ENCODE peak calls at places on chromosomes 1 and 21, in five cellular contexts. N is PC-3, K is GM23248, T is neural progenitor cell, L is OCI-LY7. C is an unnamed sample.

GRCh38 chr1:234553241-234554156 is 56.5 kb downstream of the IRF2BP2 start:
- DNase-seq in T (no peak), N (no peak), L (no peak), K (peak; percentile 72), C (peak; percentile 60)

GRCh38 chr1:198918920-198919319 is 280.1 kb downstream of the PTPRC start:
- DNase-seq in T (no peak), N (peak; percentile 58), L (no peak), K (peak; percentile 24), C (no peak)

GRCh38 chr1:54982739-54983138 is 2.3 kb downstream of the TMEM61 start:
- DNase-seq in T (no peak), K (no peak), N (no peak), L (no peak), C (no peak)

GRCh38 chr1:166164995-166165660 is 1.7 kb downstream of the FAM78B start:
- DNase-seq in K (peak; percentile 77), T (peak; percentile 89), L (peak; percentile 3), N (no peak), C (peak; percentile 73)

GRCh38 chr1:109112056-109112651 is 1.8 kb upstream of the ELAPOR1 start:
- DNase-seq in L (peak; percentile 63), K (peak; percentile 73), N (peak; percentile 41), T (no peak), C (no peak)

GRCh38 chr21:34313116-34313515 is 50.7 kb upstream of the KCNE2 start:
- DNase-seq in T (no peak), N (peak; percentile 28), L (no peak), K (peak; percentile 8), C (no peak)

GRCh38 chr1:230542054-230542453 is 100.2 kb upstream of the COG2 start:
- DNase-seq in K (peak; percentile 26), T (no peak), L (no peak), N (peak; percentile 91), C (no peak)

GRCh38 chr1:208880433-208881100 is 636.4 kb upstream of the PLXNA2 start:
- DNase-seq in N (no peak), T (no peak), L (no peak), K (no peak), C (no peak)

GRCh38 chr1:161082996-161083742 is 6.2 kb downstream of the NECTIN4 start:
- DNase-seq in L (no peak), T (no peak), N (peak; percentile 99), K (peak; percentile 98), C (peak; percentile 94)

GRCh38 chr21:36718951-36719501 is 20.1 kb downstream of the SIM2 start:
- DNase-seq in K (peak; percentile 37), N (peak; percentile 95), T (no peak), L (no peak), C (no peak)

GRCh38 chr1:182786223-182787001 is 3.2 kb upstream of the NPL start:
- DNase-seq in T (peak; percentile 82), K (peak; percentile 83), L (peak; percentile 70), N (peak; percentile 51), C (peak; percentile 79)

GRCh38 chr1:159798893-159799292 is 3.3 kb upstream of the FCRL6 start:
- DNase-seq in K (peak; percentile 93), T (peak; percentile 84), L (peak; percentile 50), N (peak; percentile 92), C (peak; percentile 82)

GRCh38 chr21:44006017-44006624 is 6.0 kb upstream of the TRAPPC10 start:
- DNase-seq in T (no peak), K (peak; percentile 96), N (peak; percentile 80), L (no peak), C (peak; percentile 62)

GRCh38 chr1:23013657-23014056 is 2.0 kb downstream of the TEX46 start:
- DNase-seq in T (peak; percentile 72), K (no peak), L (peak; percentile 43), N (peak; percentile 26), C (no peak)

GRCh38 chr1:244163131-244163530 is 112.0 kb downstream of the ZBTB18 start:
- DNase-seq in K (peak; percentile 55), N (peak; percentile 55), L (no peak), T (no peak), C (no peak)

GRCh38 chr1:58035523-58035922 is 511.0 kb downstream of the OMA1 start:
- DNase-seq in L (no peak), T (peak; percentile 64), N (no peak), K (peak; percentile 32), C (peak; percentile 42)

GRCh38 chr1:192343304-192343703 is 26.5 kb downstream of the RGS21 start:
- DNase-seq in K (no peak), T (no peak), L (no peak), N (no peak), C (no peak)

GRCh38 chr1:92992877-92993276 is 31.6 kb upstream of the DIPK1A start:
- DNase-seq in N (no peak), L (no peak), T (no peak), K (no peak), C (no peak)

GRCh38 chr1:35857830-35858229 is 25.2 kb upstream of the AGO1 start:
- DNase-seq in T (peak; percentile 12), K (peak; percentile 30), N (peak; percentile 45), L (peak; percentile 30), C (peak; percentile 46)

GRCh38 chr1:17774452-17774851 is 19.3 kb downstream of the ACTL8 start:
- DNase-seq in T (no peak), K (no peak), L (no peak), N (no peak), C (no peak)

GRCh38 chr1:116020668-116021272 is 44.5 kb downstream of the SLC22A15 start:
- DNase-seq in K (peak; percentile 73), L (peak; percentile 63), T (peak; percentile 84), N (peak; percentile 77), C (peak; percentile 68)

GRCh38 chr1:188027613-188028012 is 1198.9 kb downstream of the PLA2G4A start:
- DNase-seq in N (peak; percentile 79), L (no peak), K (peak; percentile 73), T (no peak), C (peak; percentile 24)

GRCh38 chr1:58446368-58446767 is 100.2 kb downstream of the OMA1 start:
- DNase-seq in L (no peak), K (no peak), T (no peak), N (no peak), C (no peak)

GRCh38 chr21:43362306-43362927 is 64.5 kb downstream of the SIK1 start:
- DNase-seq in L (peak; percentile 92), T (peak; percentile 48), K (peak; percentile 88), N (no peak), C (peak; percentile 69)

GRCh38 chr1:3483801-3484444 is 29.5 kb downstream of the ARHGEF16 start:
- DNase-seq in N (peak; percentile 69), L (peak; percentile 39), K (peak; percentile 53), T (peak; percentile 59), C (peak; percentile 68)

GRCh38 chr1:165631403-165632151 is 543 bp downstream of the MGST3 start:
- DNase-seq in N (peak; percentile 92), L (peak; percentile 35), K (peak; percentile 98), T (peak; percentile 70), C (peak; percentile 82)

GRCh38 chr1:223500560-223501425 is 107.6 kb downstream of the CCDC185 start:
- DNase-seq in L (no peak), K (peak; percentile 98), N (peak; percentile 99), T (no peak), C (peak; percentile 64)
- TF ChIP-seq EZH2phosphoT487 in L (no peak), K (no peak), N (no peak), T (no peak), C (no peak)

DNA sequence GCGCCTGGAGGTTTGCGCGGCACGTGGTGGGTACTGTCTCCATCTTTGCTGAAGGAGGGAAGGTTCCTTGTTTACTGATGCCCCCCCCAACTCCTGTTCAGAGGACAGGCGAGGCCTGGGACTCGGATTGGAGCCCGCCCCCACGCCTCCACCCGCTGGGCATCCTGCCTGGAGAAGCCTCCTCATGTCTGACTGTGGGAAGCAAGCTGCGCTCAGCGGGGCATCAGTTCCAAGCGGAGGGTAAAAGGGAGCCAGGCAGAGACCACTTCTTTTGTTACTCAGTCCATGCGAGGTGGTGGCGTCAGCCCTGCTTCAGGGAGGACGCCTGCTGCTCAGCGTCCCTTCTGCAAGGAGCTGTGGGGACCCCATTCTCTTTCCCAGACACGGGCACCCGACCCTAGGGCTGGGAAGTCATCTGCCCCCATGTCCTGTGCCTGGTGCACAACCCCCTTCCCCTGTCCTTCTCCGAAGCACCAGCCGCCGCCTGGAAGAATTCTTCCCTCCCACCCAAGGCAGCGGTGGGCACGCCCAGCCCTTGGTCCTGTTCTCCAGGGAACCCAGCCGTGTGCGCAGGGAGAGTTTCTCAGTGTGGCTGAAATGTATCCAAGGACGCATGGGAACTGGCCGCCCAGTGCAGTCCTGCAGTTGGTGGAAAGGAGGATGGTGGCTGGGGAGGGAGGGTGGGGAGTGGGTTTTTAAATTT is 414.0 kb downstream of the CAMTA1 start:
- DNase-seq in T (peak; percentile 51), K (peak; percentile 38), L (no peak), N (no peak), C (no peak)
- TF ChIP-seq EZH2phosphoT487 in T (no peak), K (no peak), L (no peak), N (no peak), C (no peak)

GRCh38 chr21:38916214-38916964 is 110.7 kb downstream of the ETS2 start:
- DNase-seq in T (no peak), K (no peak), N (no peak), L (no peak), C (no peak)

GRCh38 chr21:38917045-38917774 is 111.5 kb downstream of the ETS2 start:
- DNase-seq in N (peak; percentile 82), T (no peak), K (no peak), L (no peak), C (no peak)

GRCh38 chr21:38920631-38921398 is 115.1 kb downstream of the ETS2 start:
- DNase-seq in L (no peak), T (no peak), N (peak; percentile 78), K (peak; percentile 68), C (no peak)

GRCh38 chr21:38921511-38922215 is 115.9 kb downstream of the ETS2 start:
- DNase-seq in N (peak; percentile 85), T (no peak), L (no peak), K (no peak), C (no peak)

DNA sequence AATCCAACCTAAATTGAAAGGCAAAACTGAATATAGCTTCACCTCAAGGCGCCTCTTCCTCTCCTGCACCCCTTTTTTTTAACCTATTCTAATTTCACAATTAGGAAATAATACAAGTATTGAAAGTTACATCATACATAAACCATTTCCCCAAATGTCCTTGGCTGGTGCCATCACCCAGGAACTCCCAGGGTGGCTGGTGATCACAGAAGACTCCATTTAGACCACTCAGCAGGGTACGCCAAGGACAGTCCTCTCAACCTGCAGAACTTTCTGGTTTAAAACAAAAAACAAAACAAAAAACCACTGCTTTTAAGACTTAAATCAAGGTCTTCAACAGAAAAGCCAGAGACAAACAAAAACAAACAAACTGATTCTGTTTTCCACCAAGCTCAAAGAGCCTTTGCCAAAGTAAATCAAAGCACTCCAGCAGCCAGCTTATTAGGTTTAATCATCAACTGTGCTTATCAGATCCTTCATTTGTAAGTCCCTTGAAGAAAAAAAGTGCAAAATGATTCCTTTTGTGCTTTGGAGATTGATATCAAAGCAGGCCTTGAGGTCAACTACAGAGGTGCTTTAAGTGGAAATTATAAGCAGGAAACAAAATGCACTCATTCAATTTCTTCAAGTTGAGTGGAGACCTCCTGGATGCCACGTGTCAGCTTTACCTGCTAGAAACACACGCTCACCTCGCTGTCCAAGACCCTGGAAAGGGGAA is 113.1 kb downstream of the ETS2 start:
- DNase-seq in L (no peak), T (no peak), K (no peak), N (no peak), C (peak; percentile 40)
- TF ChIP-seq EZH2phosphoT487 in L (no peak), T (no peak), K (no peak), N (no peak), C (no peak)

GRCh38 chr21:20187028-20187427 is 811.2 kb upstream of the NCAM2 start:
- DNase-seq in T (no peak), L (no peak), N (no peak), K (no peak), C (no peak)

DNA sequence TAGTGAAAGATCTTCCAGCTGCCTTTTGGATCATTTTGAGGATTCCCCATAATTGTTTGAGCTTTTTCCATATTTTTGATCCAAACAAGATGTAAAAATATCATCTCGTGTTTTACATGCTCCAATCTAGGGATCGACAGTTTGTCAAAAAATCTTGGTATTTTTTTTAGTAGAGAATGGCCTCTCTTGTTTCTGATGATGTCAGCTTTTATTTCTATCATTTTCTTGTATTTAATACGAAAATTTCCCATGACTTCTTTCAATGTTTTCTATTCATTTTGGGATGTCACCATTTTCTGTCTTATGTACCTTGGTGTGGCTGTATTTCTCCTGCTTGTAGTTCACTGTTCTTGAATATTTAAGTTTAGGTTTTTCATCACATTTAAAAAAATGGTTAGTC is 812.0 kb upstream of the NCAM2 start:
- DNase-seq in L (no peak), N (no peak), K (no peak), T (no peak), C (no peak)
- TF ChIP-seq EZH2phosphoT487 in L (no peak), N (no peak), K (no peak), T (no peak), C (no peak)

C was measured in hepatocyte.